ENCODE peak calls at places on chromosome 21, in ten cellular contexts. One of them, this sample, is unnamed.

GRCh38 chr21:45512626-45513002 is 29.6 kb downstream of the SLC19A1 start:
- DNase-seq in HS-5: no peak
- DNase-seq in Calu3: no peak
- DNase-seq in effector memory CD4-positive, alpha-beta T cell: no peak
- DNase-seq in fibroblast of gingiva: no peak
- DNase-seq in cardiac fibroblast: no peak
- DNase-seq in esophagus squamous epithelium: no peak
- DNase-seq in GM19239: no peak
- DNase-seq in stimulated activated CD4-positive, alpha-beta T cell treated with anti-CD3 and anti-CD28 coated beads, Interleukin-4, amount 100 ng/mL, for 24 hours: no peak
- DNase-seq in frontal cortex: no peak
- DNase-seq in this sample: no peak

GRCh38 chr21:21262048-21262447 is 263.8 kb downstream of the NCAM2 start:
- DNase-seq in frontal cortex: no peak
- DNase-seq in effector memory CD4-positive, alpha-beta T cell: no peak
- DNase-seq in stimulated activated CD4-positive, alpha-beta T cell treated with anti-CD3 and anti-CD28 coated beads, Interleukin-4, amount 100 ng/mL, for 24 hours: no peak
- DNase-seq in GM19239: no peak
- DNase-seq in HS-5: no peak
- DNase-seq in esophagus squamous epithelium: no peak
- DNase-seq in cardiac fibroblast: no peak
- DNase-seq in fibroblast of gingiva: no peak
- DNase-seq in Calu3: no peak
- DNase-seq in this sample: no peak

GRCh38 chr21:43697758-43698643 is 20.9 kb upstream of the PDXK start:
- DNase-seq in cardiac fibroblast: peak; percentile 47
- DNase-seq in esophagus squamous epithelium: no peak
- DNase-seq in Calu3: no peak
- DNase-seq in HS-5: no peak
- DNase-seq in frontal cortex: no peak
- DNase-seq in GM19239: no peak
- DNase-seq in stimulated activated CD4-positive, alpha-beta T cell treated with anti-CD3 and anti-CD28 coated beads, Interleukin-4, amount 100 ng/mL, for 24 hours: no peak
- DNase-seq in fibroblast of gingiva: peak; percentile 73
- DNase-seq in effector memory CD4-positive, alpha-beta T cell: no peak
- DNase-seq in this sample: no peak

GRCh38 chr21:45876381-45877159 is 105.0 kb upstream of the COL6A1 start:
- DNase-seq in fibroblast of gingiva: no peak
- DNase-seq in frontal cortex: no peak
- DNase-seq in GM19239: no peak
- DNase-seq in effector memory CD4-positive, alpha-beta T cell: no peak
- DNase-seq in esophagus squamous epithelium: no peak
- DNase-seq in cardiac fibroblast: no peak
- DNase-seq in HS-5: no peak
- DNase-seq in Calu3: no peak
- DNase-seq in stimulated activated CD4-positive, alpha-beta T cell treated with anti-CD3 and anti-CD28 coated beads, Interleukin-4, amount 100 ng/mL, for 24 hours: no peak
- DNase-seq in this sample: no peak

GRCh38 chr21:37043818-37044217 is 29.1 kb downstream of the PIGP start:
- DNase-seq in Calu3: no peak
- DNase-seq in GM19239: no peak
- DNase-seq in frontal cortex: no peak
- DNase-seq in stimulated activated CD4-positive, alpha-beta T cell treated with anti-CD3 and anti-CD28 coated beads, Interleukin-4, amount 100 ng/mL, for 24 hours: no peak
- DNase-seq in HS-5: no peak
- DNase-seq in esophagus squamous epithelium: no peak
- DNase-seq in cardiac fibroblast: no peak
- DNase-seq in fibroblast of gingiva: no peak
- DNase-seq in effector memory CD4-positive, alpha-beta T cell: no peak
- DNase-seq in this sample: no peak

GRCh38 chr21:44911384-44912157 is 9.1 kb downstream of the ITGB2 start:
- DNase-seq in HS-5: no peak
- DNase-seq in frontal cortex: peak; percentile 63
- DNase-seq in cardiac fibroblast: no peak
- DNase-seq in fibroblast of gingiva: no peak
- DNase-seq in stimulated activated CD4-positive, alpha-beta T cell treated with anti-CD3 and anti-CD28 coated beads, Interleukin-4, amount 100 ng/mL, for 24 hours: peak; percentile 51
- DNase-seq in esophagus squamous epithelium: no peak
- DNase-seq in GM19239: peak; percentile 69
- DNase-seq in effector memory CD4-positive, alpha-beta T cell: peak; percentile 46
- DNase-seq in Calu3: peak; percentile 84
- DNase-seq in this sample: peak; percentile 79

GRCh38 chr21:33229776-33230517 is at the start of gene IFNAR2:
- DNase-seq in HS-5: peak; percentile 9
- DNase-seq in frontal cortex: peak; percentile 96
- DNase-seq in esophagus squamous epithelium: no peak
- DNase-seq in effector memory CD4-positive, alpha-beta T cell: peak; percentile 58
- DNase-seq in cardiac fibroblast: peak; percentile 53
- DNase-seq in fibroblast of gingiva: peak; percentile 36
- DNase-seq in GM19239: peak; percentile 73
- DNase-seq in stimulated activated CD4-positive, alpha-beta T cell treated with anti-CD3 and anti-CD28 coated beads, Interleukin-4, amount 100 ng/mL, for 24 hours: peak; percentile 74
- DNase-seq in Calu3: peak; percentile 75
- DNase-seq in this sample: peak; percentile 78

GRCh38 chr21:38027901-38028300 is 111.6 kb upstream of the KCNJ6 start:
- DNase-seq in effector memory CD4-positive, alpha-beta T cell: no peak
- DNase-seq in stimulated activated CD4-positive, alpha-beta T cell treated with anti-CD3 and anti-CD28 coated beads, Interleukin-4, amount 100 ng/mL, for 24 hours: no peak
- DNase-seq in HS-5: peak; percentile 34
- DNase-seq in esophagus squamous epithelium: no peak
- DNase-seq in frontal cortex: no peak
- DNase-seq in Calu3: no peak
- DNase-seq in GM19239: no peak
- DNase-seq in fibroblast of gingiva: no peak
- DNase-seq in cardiac fibroblast: peak; percentile 66
- DNase-seq in this sample: no peak

This sample was measured in activated CD4-positive, alpha-beta memory T cell treated with anti-CD3 and anti-CD28 coated beads, Interleukin-2, amount 10 ng/mL, durations not matched to agents 7 days and 5 days.